ENCODE peak calls at places on chromosomes 4 and X, in five cellular contexts. R is caudate nucleus, Y is PC-3, N is ascending aorta, S is upper lobe of right lung. E is an unnamed sample.
A peak's percentile ranks its signal among the peaks of the same experiment; 100 is the strongest.

GRCh38 chrX:110588164-110588563 is 207.5 kb downstream of the CHRDL1 start:
- DNase-seq in R (no peak), Y (no peak), N (no peak), S (no peak), E (no peak)

GRCh38 chrX:65821721-65822496 is 154.5 kb downstream of the MSN start:
- DNase-seq in R (no peak), Y (no peak), N (no peak), S (peak; percentile 68), E (peak; percentile 23)

GRCh38 chr4:140567722-140568121 is 1.0 kb downstream of the UCP1 start:
- DNase-seq in R (no peak), Y (no peak), N (no peak), S (no peak), E (no peak)

GRCh38 chrX:51860679-51861078 is 32.7 kb upstream of the MAGED1 start:
- DNase-seq in R (no peak), Y (peak; percentile 60), N (no peak), S (no peak), E (no peak)

GRCh38 chr4:144709159-144709558 is 63.2 kb downstream of the HHIP start:
- DNase-seq in R (no peak), Y (peak; percentile 65), N (no peak), S (no peak), E (no peak)

GRCh38 chr4:169621754-169622481 is 1.5 kb downstream of the CLCN3 start:
- DNase-seq in R (no peak), Y (peak; percentile 65), N (no peak), S (no peak), E (no peak)

GRCh38 chr4:110533590-110533910 is 57.6 kb downstream of the ENPEP start:
- DNase-seq in R (no peak), Y (no peak), N (no peak), S (no peak), E (no peak)

GRCh38 chr4:87209696-87210095 is 10.7 kb downstream of the KLHL8 start:
- DNase-seq in R (no peak), Y (no peak), N (no peak), S (peak; percentile 82), E (peak; percentile 23)

GRCh38 chr4:87559090-87559837 is 30.1 kb upstream of the SPARCL1 start:
- DNase-seq in R (no peak), Y (peak; percentile 20), N (no peak), S (no peak), E (no peak)

GRCh38 chrX:123817288-123817894 is 42.5 kb upstream of the XIAP start:
- DNase-seq in R (no peak), Y (no peak), N (no peak), S (no peak), E (no peak)

GRCh38 chr4:48340276-48340904 is 939 bp upstream of the SLAIN2 start:
- DNase-seq in R (no peak), Y (peak; percentile 57), N (no peak), S (no peak), E (no peak)

GRCh38 chr4:114386637-114387233 is 211.9 kb upstream of the UGT8 start:
- DNase-seq in R (no peak), Y (peak; percentile 55), N (no peak), S (no peak), E (no peak)

GRCh38 chr4:54213812-54214211 is 15.3 kb upstream of the PDGFRA start:
- DNase-seq in R (no peak), Y (peak; percentile 34), N (no peak), S (no peak), E (no peak)

GRCh38 chrX:67780694-67781109 is 236.9 kb downstream of the AR start:
- DNase-seq in R (peak; percentile 20), Y (peak; percentile 2), N (peak; percentile 29), S (peak; percentile 72), E (peak; percentile 86)

GRCh38 chrX:65203545-65203944 is 227.3 kb upstream of the ZC4H2 start:
- DNase-seq in R (no peak), Y (no peak), N (no peak), S (no peak), E (no peak)

GRCh38 chr4:168794881-168795280 is 215.2 kb downstream of the CBR4 start:
- DNase-seq in R (no peak), Y (no peak), N (no peak), S (no peak), E (no peak)

GRCh38 chr4:8192748-8193738 is 6.0 kb upstream of the SH3TC1 start:
- DNase-seq in R (no peak), Y (peak; percentile 69), N (no peak), S (no peak), E (no peak)

GRCh38 chr4:34105311-34105710 is 2139.0 kb downstream of the ARAP2 start:
- DNase-seq in R (no peak), Y (no peak), N (no peak), S (no peak), E (no peak)

GRCh38 chr4:4677825-4678522 is 136.1 kb upstream of the STX18 start:
- DNase-seq in R (no peak), Y (no peak), N (no peak), S (no peak), E (peak; percentile 5)

GRCh38 chr4:153733751-153734448 is 25.9 kb downstream of the RNF175 start:
- DNase-seq in R (no peak), Y (no peak), N (no peak), S (no peak), E (no peak)

GRCh38 chr4:150098214-150098613 is 20.0 kb downstream of the DCLK2 start:
- DNase-seq in R (no peak), Y (no peak), N (no peak), S (no peak), E (no peak)

GRCh38 chr4:72896515-72896914 is 173.0 kb downstream of the COX18 start:
- DNase-seq in R (no peak), Y (peak; percentile 35), N (no peak), S (no peak), E (no peak)

GRCh38 chr4:77921701-77922100 is 59.1 kb downstream of the MRPL1 start:
- DNase-seq in R (no peak), Y (peak; percentile 88), N (no peak), S (no peak), E (no peak)

GRCh38 chr4:121724671-121725070 is 27.9 kb upstream of the ANXA5 start:
- DNase-seq in R (no peak), Y (no peak), N (no peak), S (no peak), E (no peak)

GRCh38 chr4:31442236-31442635 is 722.1 kb downstream of the PCDH7 start:
- DNase-seq in R (no peak), Y (no peak), N (no peak), S (no peak), E (no peak)

GRCh38 chr4:39931441-39931901 is 46.2 kb downstream of the PDS5A start:
- DNase-seq in R (no peak), Y (no peak), N (no peak), S (no peak), E (no peak)

GRCh38 chrX:12007881-12008280 is 130.4 kb upstream of the FRMPD4 start:
- DNase-seq in R (no peak), Y (peak; percentile 85), N (no peak), S (no peak), E (no peak)

GRCh38 chr4:174490356-174490969 is 31.8 kb downstream of the HPGD start:
- DNase-seq in R (no peak), Y (peak; percentile 5), N (no peak), S (no peak), E (no peak)

GRCh38 chrX:17613979-17614572 is 123.2 kb upstream of the SCML1 start:
- DNase-seq in R (no peak), Y (peak; percentile 59), N (no peak), S (peak; percentile 65), E (no peak)

GRCh38 chrX:49264460-49264859 is at the start of gene FOXP3:
- DNase-seq in R (no peak), Y (no peak), N (no peak), S (no peak), E (no peak)

GRCh38 chr4:76212851-76213414 is 691 bp downstream of the SCARB2 start:
- DNase-seq in R (no peak), Y (peak; percentile 6), N (no peak), S (no peak), E (no peak)

GRCh38 chr4:77026322-77026704 is 49.5 kb downstream of the CCNI start:
- DNase-seq in R (no peak), Y (no peak), N (no peak), S (no peak), E (no peak)

GRCh38 chr4:109278594-109279031 is 23.8 kb downstream of the COL25A1 start:
- DNase-seq in R (no peak), Y (no peak), N (no peak), S (no peak), E (no peak)

GRCh38 chr4:130563185-130563890 is 1467.4 kb downstream of the C4orf33 start:
- DNase-seq in R (no peak), Y (peak; percentile 49), N (no peak), S (peak; percentile 62), E (no peak)

GRCh38 chr4:159946983-159947645 is 844.2 kb downstream of the RAPGEF2 start:
- DNase-seq in R (no peak), Y (peak; percentile 72), N (no peak), S (no peak), E (no peak)
- H3K27ac ChIP-seq in R (no peak overlapping the region), Y (no peak overlapping the region), N (no peak overlapping the region), S (no peak overlapping the region), E (no peak overlapping the region)

DNA sequence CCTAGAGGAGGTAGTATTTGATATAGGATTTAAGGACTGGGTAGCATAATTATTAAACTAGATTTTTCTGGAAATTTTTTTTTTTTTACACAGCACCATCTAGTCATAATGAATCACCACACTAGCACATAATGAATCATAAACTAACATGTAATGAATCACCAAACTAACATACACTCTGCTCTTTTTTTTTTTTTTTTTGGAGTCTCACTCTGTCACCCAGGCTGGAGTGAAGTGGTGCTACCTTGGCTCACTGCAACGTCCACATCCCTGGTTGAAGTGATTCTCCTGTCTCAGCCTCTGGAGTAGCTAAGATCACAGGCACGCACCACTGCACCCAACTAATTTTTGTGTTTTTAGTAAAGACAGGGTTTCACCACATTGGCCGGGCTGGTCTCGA is 92.5 kb downstream of the FAM13A start:
- DNase-seq in R (no peak), Y (peak; percentile 55), N (no peak), S (no peak), E (no peak)
- H3K27ac ChIP-seq in R (no peak overlapping the region), Y (peak overlapping the region; percentile 90), N (no peak overlapping the region), S (no peak overlapping the region), E (no peak overlapping the region)

DNA sequence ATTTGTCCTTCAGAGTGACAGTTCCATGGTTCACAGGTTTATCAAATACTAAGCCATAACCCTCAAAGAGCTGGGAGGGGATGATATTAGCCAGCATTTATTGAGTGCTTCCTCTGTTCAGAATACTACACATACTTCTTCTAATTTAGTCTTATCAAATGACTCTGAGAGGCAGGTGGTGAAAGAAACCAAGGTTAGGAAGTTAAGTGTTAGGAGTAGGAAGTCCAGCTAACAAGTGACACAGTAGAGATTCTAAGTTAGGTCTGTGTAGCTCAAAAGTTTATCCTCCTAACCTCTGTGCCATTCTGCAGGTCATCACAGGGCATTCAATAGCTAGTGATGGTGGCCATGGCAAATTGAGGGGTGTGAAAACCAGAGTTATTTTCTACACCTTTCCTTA is 198.3 kb upstream of the MID1 start:
- DNase-seq in R (no peak), Y (no peak), N (no peak), S (no peak), E (no peak)
- H3K27ac ChIP-seq in R (no peak overlapping the region), Y (no peak overlapping the region), N (no peak overlapping the region), S (no peak overlapping the region), E (no peak overlapping the region)

DNA sequence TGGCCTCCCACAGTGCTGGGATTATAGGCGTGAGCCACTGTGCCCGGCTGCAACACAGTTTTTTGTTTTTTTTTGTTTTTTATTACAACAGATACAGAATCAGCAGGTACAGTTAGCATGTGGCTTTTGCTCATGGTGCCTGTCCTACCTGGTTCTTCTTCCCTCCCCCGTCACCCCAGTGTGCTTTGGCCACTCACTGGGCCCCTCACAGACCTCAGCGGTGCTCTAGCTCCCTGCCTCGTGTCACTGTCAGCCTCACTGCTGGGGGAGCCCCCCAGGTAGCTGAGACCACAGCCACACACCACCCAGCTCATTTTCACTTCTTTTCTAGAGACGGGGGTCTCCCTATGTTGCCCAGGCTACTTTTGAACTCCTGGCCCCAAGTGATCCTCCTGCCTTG is 38.7 kb downstream of the HTT-AS start:
- DNase-seq in R (no peak), Y (no peak), N (no peak), S (no peak), E (no peak)
- H3K27ac ChIP-seq in R (no peak overlapping the region), Y (no peak overlapping the region), N (no peak overlapping the region), S (no peak overlapping the region), E (no peak overlapping the region)

E was measured in heart right ventricle.